ENCODE peak calls at places on chromosomes 3 and 15, in six cellular contexts. J, H, D, Q, R and I are unnamed samples.

GRCh38 chr3:128546646-128547045 is 53.6 kb upstream of the GATA2 start:
- DNase-seq in J (no peak), H (no peak), D (no peak), Q (no peak), R (no peak), I (peak)

GRCh38 chr15:84721381-84721780 is 5.4 kb upstream of the SEC11A start:
- DNase-seq in J (no peak), H (no peak), D (no peak), Q (no peak), R (no peak), I (no peak)

GRCh38 chr3:44235604-44236484 is 5.8 kb upstream of the TOPAZ1 start:
- DNase-seq in J (no peak), H (peak), D (peak), Q (peak), R (peak), I (peak)

GRCh38 chr3:127409421-127410136 is 121.7 kb upstream of the PRR20G start:
- DNase-seq in J (no peak), H (no peak), D (no peak), Q (no peak), R (no peak), I (no peak)

GRCh38 chr3:138464490-138464860 is 30.1 kb downstream of the ESYT3 start:
- DNase-seq in J (no peak), H (no peak), D (no peak), Q (no peak), R (no peak), I (no peak)

GRCh38 chr3:193389335-193389734 is 10.8 kb upstream of the ATP13A5 start:
- DNase-seq in J (no peak), H (no peak), D (no peak), Q (no peak), R (no peak), I (no peak)

GRCh38 chr3:16200411-16200810 is 25.9 kb downstream of the GALNT15 start:
- DNase-seq in J (no peak), H (peak), D (peak), Q (no peak), R (no peak), I (no peak)

GRCh38 chr3:188301147-188301546 is 147.2 kb downstream of the LPP start:
- DNase-seq in J (no peak), H (no peak), D (no peak), Q (no peak), R (no peak), I (no peak)

GRCh38 chr3:125032100-125032643 is 23.6 kb downstream of the HEG1 start:
- DNase-seq in J (no peak), H (peak), D (peak), Q (no peak), R (no peak), I (peak)

GRCh38 chr3:14680115-14680514 is 5.2 kb downstream of the C3orf20 start:
- DNase-seq in J (no peak), H (no peak), D (no peak), Q (no peak), R (no peak), I (no peak)

GRCh38 chr3:195097331-195098255 is 173.4 kb downstream of the XXYLT1 start:
- DNase-seq in J (no peak), H (peak), D (no peak), Q (no peak), R (no peak), I (no peak)

GRCh38 chr3:124107074-124107473 is 115.2 kb upstream of the ROPN1 start:
- DNase-seq in J (no peak), H (no peak), D (peak), Q (no peak), R (no peak), I (no peak)

GRCh38 chr3:69058180-69058946 is 6.2 kb upstream of the TMF1 start:
- DNase-seq in J (no peak), H (no peak), D (no peak), Q (no peak), R (no peak), I (no peak)

GRCh38 chr3:183116051-183116614 is 16.8 kb upstream of the MCCC1 start:
- DNase-seq in J (peak), H (no peak), D (no peak), Q (peak), R (peak), I (peak)

GRCh38 chr15:89785064-89785770 is 9.1 kb downstream of the MESP2 start:
- DNase-seq in J (no peak), H (no peak), D (no peak), Q (no peak), R (no peak), I (peak)

GRCh38 chr3:141336672-141337522 is 31.4 kb upstream of the ZBTB38 start:
- DNase-seq in J (no peak), H (peak), D (peak), Q (no peak), R (no peak), I (peak)